ENCODE peak calls at places on chromosomes 13 and 19, in ten cellular contexts. K is mesothelial cell of epicardium; X is endothelial cell of umbilical vein; D is type B pancreatic cell; S is chondrocyte; F is HCT116; Q is cardiac fibroblast; I is activated CD8-positive, alpha-beta T cell treated with anti-CD3 and anti-CD28 coated beads for 36 hours; W is Peyer's patch; G is choroid plexus epithelial cell. M is an unnamed sample.

GRCh38 chr13:65907656-65908441 is 1322.3 kb downstream of the PCDH9 start:
- DNase-seq in K (no peak), X (no peak), D (no peak), S (no peak), F (no peak), Q (peak; percentile 39), I (no peak), W (no peak), G (no peak), M (no peak)

GRCh38 chr13:33953203-33953602 is 135.3 kb downstream of the RFC3 start:
- DNase-seq in K (no peak), X (peak; percentile 13), D (no peak), S (no peak), F (no peak), Q (peak; percentile 76), I (no peak), W (no peak), G (peak; percentile 48), M (no peak)

GRCh38 chr19:1907563-1908363 is 2.6 kb downstream of the ADAT3 start:
- DNase-seq in K (no peak), X (no peak), D (no peak), S (no peak), F (no peak), Q (no peak), I (no peak), W (peak; percentile 90), G (no peak), M (no peak)

GRCh38 chr13:82569581-82569980 is 1312.7 kb downstream of the SLITRK1 start:
- DNase-seq in K (no peak), X (no peak), D (no peak), S (no peak), F (no peak), Q (no peak), I (no peak), W (no peak), G (no peak), M (no peak)

GRCh38 chr19:41951686-41952172 is 7.4 kb downstream of the RABAC1 start:
- DNase-seq in K (peak; percentile 62), X (peak; percentile 56), D (peak; percentile 86), S (no peak), F (peak; percentile 59), Q (peak; percentile 77), I (peak; percentile 94), W (peak; percentile 96), G (peak; percentile 76), M (peak; percentile 93)

GRCh38 chr13:40193290-40194203 is 472.9 kb downstream of the FOXO1 start:
- DNase-seq in K (no peak), X (peak; percentile 68), D (no peak), S (no peak), F (no peak), Q (peak; percentile 40), I (no peak), W (no peak), G (no peak), M (peak; percentile 34)

GRCh38 chr19:31338069-31338767 is 11.0 kb downstream of the TSHZ3 start:
- DNase-seq in K (no peak), X (no peak), D (no peak), S (no peak), F (no peak), Q (peak; percentile 77), I (peak; percentile 55), W (peak; percentile 59), G (peak; percentile 92), M (no peak)

GRCh38 chr13:21639604-21640003 is 31.3 kb upstream of the FGF9 start:
- DNase-seq in K (no peak), X (no peak), D (no peak), S (no peak), F (no peak), Q (no peak), I (no peak), W (no peak), G (no peak), M (no peak)

GRCh38 chr19:56109216-56109615 is 11.9 kb downstream of the ZNF787 start:
- DNase-seq in K (no peak), X (no peak), D (no peak), S (no peak), F (no peak), Q (peak; percentile 44), I (no peak), W (no peak), G (peak; percentile 70), M (no peak)

GRCh38 chr13:24124789-24125476 is 35.6 kb upstream of the SPATA13 start:
- DNase-seq in K (no peak), X (peak; percentile 55), D (no peak), S (no peak), F (no peak), Q (no peak), I (peak; percentile 9), W (no peak), G (no peak), M (no peak)

GRCh38 chr13:83162493-83162892 is 719.8 kb downstream of the SLITRK1 start:
- DNase-seq in K (no peak), X (no peak), D (no peak), S (no peak), F (no peak), Q (peak; percentile 12), I (no peak), W (no peak), G (peak; percentile 21), M (no peak)

GRCh38 chr13:42068886-42069285 is 20.4 kb downstream of the DGKH start:
- DNase-seq in K (no peak), X (no peak), D (no peak), S (no peak), F (no peak), Q (no peak), I (no peak), W (no peak), G (peak; percentile 28), M (no peak)

GRCh38 chr19:27672309-27673047 is 1540.5 kb downstream of the UQCRFS1 start:
- DNase-seq in K (no peak), X (no peak), D (peak; percentile 11), S (no peak), F (no peak), Q (no peak), I (no peak), W (no peak), G (no peak), M (peak; percentile 44)

GRCh38 chr19:670609-671075 is 5.5 kb upstream of the FSTL3 start:
- DNase-seq in K (no peak), X (no peak), D (no peak), S (no peak), F (no peak), Q (no peak), I (peak; percentile 35), W (no peak), G (no peak), M (no peak)
- TF ChIP-seq CTCF in K (peak; percentile 26), X (no peak), D (peak; percentile 54), S (peak; percentile 11), F (peak; percentile 33), Q (peak; percentile 13), I (no peak), W (no peak), G (peak; percentile 9), M (no peak)

DNA sequence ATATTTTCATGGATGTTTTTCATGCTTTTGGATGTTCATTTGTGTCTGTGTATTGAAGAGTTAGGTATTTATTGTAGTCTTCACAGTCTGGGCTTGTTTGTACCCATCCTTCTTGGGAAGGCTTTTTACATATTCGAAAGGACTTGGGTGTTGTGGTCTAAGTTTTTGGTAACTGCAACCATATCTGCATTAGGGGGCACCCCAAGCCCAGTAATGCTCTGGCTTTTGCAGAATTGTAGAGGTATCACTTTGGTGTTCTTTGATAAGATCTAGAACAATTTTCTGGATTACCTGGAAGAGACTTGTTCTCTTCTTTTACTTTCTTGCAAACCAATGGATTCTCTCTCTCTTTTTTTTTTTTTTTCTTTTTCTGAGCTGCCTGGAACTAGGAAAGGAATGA is 581.3 kb downstream of the DACH1 start:
- DNase-seq in K (no peak), X (no peak), D (no peak), S (no peak), F (no peak), Q (peak; percentile 7), I (peak; percentile 31), W (no peak), G (peak; percentile 13), M (no peak)
- TF ChIP-seq CTCF in K (no peak), X (no peak), D (peak; percentile 32), S (peak; percentile 38), F (no peak), Q (no peak), I (no peak), W (peak; percentile 41), G (peak; percentile 29), M (peak; percentile 18)

DNA sequence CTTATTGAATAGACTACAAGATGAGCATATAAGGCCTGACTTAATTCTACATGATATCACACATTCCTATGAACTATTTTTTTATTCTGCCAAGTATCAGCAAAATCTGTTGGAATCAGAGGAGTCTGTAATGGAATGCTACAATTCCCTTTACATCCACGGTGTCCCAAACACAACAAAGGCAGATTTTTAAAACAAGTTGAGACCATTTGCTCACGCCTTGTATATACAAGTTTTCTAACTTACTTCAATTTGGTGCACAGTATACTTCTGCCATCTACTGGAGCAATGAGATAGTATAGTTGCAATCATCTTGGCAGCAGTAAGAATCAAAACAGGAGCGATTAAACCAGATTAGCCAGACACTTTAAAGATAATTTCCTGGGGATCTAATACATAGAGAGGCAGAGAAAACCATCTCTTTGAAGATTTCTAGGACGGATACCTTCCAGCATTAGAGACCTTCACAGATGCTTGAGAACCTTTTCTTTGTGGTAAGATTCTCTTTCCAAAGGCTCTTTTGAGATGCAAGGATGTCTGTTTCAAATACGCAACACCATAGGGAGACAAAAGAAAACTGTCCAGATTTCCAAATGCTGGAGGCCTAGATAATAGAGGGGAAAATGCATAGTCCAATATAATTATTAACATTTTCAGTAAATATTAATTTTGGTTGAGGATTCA is 302.0 kb upstream of the MIR17HG start:
- DNase-seq in K (no peak), X (no peak), D (no peak), S (no peak), F (peak; percentile 12), Q (no peak), I (no peak), W (no peak), G (peak; percentile 46), M (no peak)
- TF ChIP-seq CTCF in K (no peak), X (no peak), D (peak; percentile 73), S (peak; percentile 81), F (peak; percentile 45), Q (no peak), I (no peak), W (no peak), G (peak; percentile 55), M (peak; percentile 62)

GRCh38 chr19:17829855-17830566 is 8.7 kb upstream of the INSL3 start:
- DNase-seq in K (no peak), X (no peak), D (no peak), S (no peak), F (peak; percentile 72), Q (no peak), I (no peak), W (no peak), G (peak; percentile 33), M (no peak)
- TF ChIP-seq CTCF in K (no peak), X (no peak), D (peak; percentile 25), S (peak; percentile 10), F (no peak), Q (no peak), I (no peak), W (no peak), G (no peak), M (no peak)